ENCODE peak calls at places on chromosomes 4 and X, in four cellular contexts. M is mesendoderm; F is COR-L47; Q is naive thymus-derived CD4-positive, alpha-beta T cell. C is an unnamed sample.

GRCh38 chr4:94711635-94712034 is 46.1 kb upstream of the BMPR1B start:
- DNase-seq in F (no peak), M (no peak), Q (no peak), C (no peak)

GRCh38 chr4:39587881-39588280 is 50.8 kb downstream of the SMIM14 start:
- DNase-seq in M (no peak), F (no peak), Q (no peak), C (no peak)

GRCh38 chrX:83984961-83985360 is 124.0 kb downstream of the CYLC1 start:
- DNase-seq in M (no peak), F (no peak), Q (no peak), C (no peak)

GRCh38 chrX:20623448-20623847 is 356.7 kb upstream of the RPS6KA3 start:
- DNase-seq in F (no peak), Q (no peak), M (peak), C (no peak)

GRCh38 chrX:34619920-34620319 is 37.2 kb downstream of the TMEM47 start:
- DNase-seq in F (no peak), Q (no peak), M (no peak), C (no peak)

GRCh38 chr4:1327526-1328266 is 19.3 kb upstream of the UVSSA start:
- DNase-seq in M (no peak), F (no peak), Q (no peak), C (no peak)

GRCh38 chr4:77148081-77148480 is 8.9 kb upstream of the CCNG2 start:
- DNase-seq in F (no peak), Q (no peak), M (no peak), C (no peak)

GRCh38 chr4:106369456-106370060 is 980 bp upstream of the GIMD1 start:
- DNase-seq in F (peak), Q (no peak), M (peak), C (peak)

GRCh38 chrX:53186363-53186762 is 38.6 kb downstream of the KDM5C start:
- DNase-seq in M (no peak), Q (no peak), F (no peak), C (no peak)

GRCh38 chr4:80153800-80154546 is 43.3 kb upstream of the PRDM8 start:
- DNase-seq in F (no peak), M (no peak), Q (no peak), C (no peak)

GRCh38 chr4:80161413-80162058 is 35.8 kb upstream of the PRDM8 start:
- DNase-seq in M (no peak), Q (no peak), F (no peak), C (no peak)

GRCh38 chr4:15451866-15452765 is 17.6 kb upstream of the CC2D2A start:
- DNase-seq in F (no peak), Q (no peak), M (no peak), C (no peak)

GRCh38 chrX:46873746-46874145 is 36.9 kb downstream of the RP2 start:
- DNase-seq in Q (no peak), M (peak), F (no peak), C (no peak)

GRCh38 chr4:36609631-36610030 is 328.2 kb downstream of the DTHD1 start:
- DNase-seq in F (no peak), M (no peak), Q (no peak), C (no peak)

GRCh38 chr4:109611045-109611616 is 51.1 kb downstream of the MCUB start:
- DNase-seq in Q (no peak), F (no peak), M (peak), C (no peak)

GRCh38 chr4:4574792-4575191 is 32.9 kb upstream of the STX18 start:
- DNase-seq in F (no peak), M (peak), Q (peak), C (no peak)

GRCh38 chr4:121256346-121256745 is 92.2 kb upstream of the TNIP3 start:
- DNase-seq in F (no peak), Q (peak), M (no peak), C (no peak)

GRCh38 chr4:82523179-82523578 is 38.6 kb downstream of the TMEM150C start:
- DNase-seq in Q (no peak), M (peak), F (no peak), C (no peak)

GRCh38 chr4:72900952-72901351 is 168.6 kb downstream of the COX18 start:
- DNase-seq in Q (no peak), M (peak), F (no peak), C (no peak)

GRCh38 chr4:156521631-156522030 is 450.0 kb downstream of the PDGFC start:
- DNase-seq in Q (no peak), M (peak), F (no peak), C (no peak)

GRCh38 chr4:747546-748170 is 42.0 kb downstream of the PCGF3 start:
- DNase-seq in F (no peak), Q (no peak), M (no peak), C (no peak)

GRCh38 chr4:155025762-155026457 is 182.5 kb upstream of the NPY2R start:
- DNase-seq in F (peak), Q (no peak), M (peak), C (no peak)

GRCh38 chr4:113588895-113589668 is 172.5 kb downstream of the CAMK2D start:
- DNase-seq in Q (no peak), M (no peak), F (no peak), C (no peak)

GRCh38 chrX:87518504-87518903 is 902 bp downstream of the KLHL4 start:
- DNase-seq in Q (no peak), M (no peak), F (no peak), C (no peak)

GRCh38 chr4:23889814-23890269 is at the start of gene PPARGC1A:
- DNase-seq in F (peak), M (peak), Q (no peak), C (peak)

GRCh38 chrX:143571521-143571920 is 54.2 kb upstream of the SPANXN3 start:
- DNase-seq in M (peak), F (no peak), Q (no peak), C (no peak)

GRCh38 chrX:107823456-107823855 is 2.2 kb upstream of the MID2 start:
- DNase-seq in Q (no peak), F (no peak), M (no peak), C (no peak)